ENCODE peak calls at places on chromosomes 12 and 14, in eight cellular contexts. M, S, N, G, E, W, F and Q are unnamed samples.

GRCh38 chr12:40971911-40972310 is 216.2 kb upstream of the PDZRN4 start:
- DNase-seq in M (no peak), S (no peak), N (no peak), G (no peak), E (no peak), W (no peak), F (no peak), Q (no peak)

GRCh38 chr14:50320279-50320678 is 8.2 kb downstream of the DMAC2L start:
- DNase-seq in M (no peak), S (no peak), N (no peak), G (no peak), E (peak), W (no peak), F (no peak), Q (peak)

GRCh38 chr14:22981090-22982012 is 1.0 kb downstream of the AJUBA start:
- DNase-seq in M (peak), S (peak), N (peak), G (peak), E (peak), W (peak), F (no peak), Q (peak)

GRCh38 chr12:78636253-78636855 is 228.2 kb upstream of the SYT1 start:
- DNase-seq in M (no peak), S (no peak), N (no peak), G (no peak), E (no peak), W (no peak), F (no peak), Q (no peak)

GRCh38 chr14:103070263-103070885 is 13.0 kb upstream of the CDC42BPB start:
- DNase-seq in M (no peak), S (no peak), N (no peak), G (no peak), E (no peak), W (no peak), F (no peak), Q (no peak)

GRCh38 chr12:104282109-104282508 is 21.4 kb upstream of the EID3 start:
- DNase-seq in M (no peak), S (no peak), N (no peak), G (no peak), E (no peak), W (no peak), F (no peak), Q (no peak)

GRCh38 chr12:82688035-82688501 is 1.4 kb downstream of the TMTC2 start:
- DNase-seq in M (peak), S (no peak), N (no peak), G (no peak), E (no peak), W (no peak), F (no peak), Q (no peak)

GRCh38 chr12:131990066-131990979 is 40.6 kb downstream of the EP400 start:
- DNase-seq in M (no peak), S (peak), N (no peak), G (no peak), E (no peak), W (no peak), F (no peak), Q (no peak)

GRCh38 chr12:82507656-82508055 is 149.3 kb downstream of the METTL25 start:
- DNase-seq in M (no peak), S (no peak), N (no peak), G (no peak), E (no peak), W (no peak), F (no peak), Q (no peak)

GRCh38 chr12:113242018-113242418 is 20.8 kb downstream of the TPCN1 start:
- DNase-seq in M (no peak), S (no peak), N (no peak), G (no peak), E (no peak), W (peak), F (no peak), Q (no peak)

GRCh38 chr14:102499401-102500189 is 10.0 kb downstream of the ANKRD9 start:
- DNase-seq in M (no peak), S (peak), N (no peak), G (no peak), E (no peak), W (no peak), F (no peak), Q (no peak)

GRCh38 chr12:109739747-109740693 is 26.4 kb downstream of the FAM222A start:
- DNase-seq in M (no peak), S (peak), N (peak), G (peak), E (no peak), W (no peak), F (peak), Q (peak)

GRCh38 chr12:129016159-129016558 is 162.9 kb downstream of the GLT1D1 start:
- DNase-seq in M (no peak), S (no peak), N (no peak), G (no peak), E (no peak), W (no peak), F (no peak), Q (no peak)

GRCh38 chr14:25121342-25122129 is 71.6 kb upstream of the STXBP6 start:
- DNase-seq in M (no peak), S (no peak), N (no peak), G (no peak), E (no peak), W (no peak), F (no peak), Q (peak)

GRCh38 chr14:21917699-21918436 is 244.2 kb upstream of the OR4E1 start:
- DNase-seq in M (peak), S (no peak), N (peak), G (no peak), E (peak), W (peak), F (peak), Q (peak)

GRCh38 chr12:70994217-70994788 is 73.8 kb upstream of the PTPRR start:
- DNase-seq in M (no peak), S (no peak), N (no peak), G (no peak), E (no peak), W (no peak), F (no peak), Q (no peak)

GRCh38 chr14:105461903-105462302 is 12.7 kb upstream of the CRIP2 start:
- DNase-seq in M (no peak), S (no peak), N (no peak), G (no peak), E (no peak), W (no peak), F (no peak), Q (no peak)

GRCh38 chr12:121573949-121574520 is 6.8 kb downstream of the KDM2B start:
- DNase-seq in M (no peak), S (no peak), N (no peak), G (no peak), E (no peak), W (no peak), F (no peak), Q (no peak)

GRCh38 chr14:105484069-105484996 is 2.4 kb upstream of the CRIP1 start:
- DNase-seq in M (peak), S (no peak), N (no peak), G (no peak), E (no peak), W (no peak), F (no peak), Q (no peak)

GRCh38 chr14:32565256-32565655 is 236.2 kb downstream of the AKAP6 start:
- DNase-seq in M (no peak), S (no peak), N (no peak), G (no peak), E (no peak), W (no peak), F (no peak), Q (no peak)

GRCh38 chr14:21860172-21860571 is 186.6 kb upstream of the OR4E1 start:
- DNase-seq in M (peak), S (peak), N (peak), G (no peak), E (peak), W (peak), F (peak), Q (peak)

GRCh38 chr12:108884116-108885012 is 4.5 kb downstream of the DAO start:
- DNase-seq in M (peak), S (peak), N (peak), G (no peak), E (peak), W (peak), F (peak), Q (peak)

GRCh38 chr14:106831322-106831720 is 1304.9 kb downstream of the TMEM121 start:
- DNase-seq in M (peak), S (no peak), N (peak), G (no peak), E (peak), W (peak), F (peak), Q (peak)

GRCh38 chr12:67415473-67415872 is 146.3 kb downstream of the CAND1 start:
- DNase-seq in M (no peak), S (peak), N (no peak), G (no peak), E (no peak), W (peak), F (no peak), Q (peak)

GRCh38 chr14:60215127-60215444 is 33.9 kb upstream of the PPM1A start:
- DNase-seq in M (no peak), S (no peak), N (no peak), G (no peak), E (no peak), W (no peak), F (no peak), Q (no peak)

GRCh38 chr12:113127791-113128199 is 7.8 kb downstream of the RASAL1 start:
- DNase-seq in M (no peak), S (no peak), N (no peak), G (no peak), E (no peak), W (no peak), F (no peak), Q (no peak)

GRCh38 chr12:7797698-7798398 is 8.6 kb downstream of the NANOG start:
- DNase-seq in M (no peak), S (no peak), N (no peak), G (no peak), E (no peak), W (peak), F (no peak), Q (no peak)

GRCh38 chr14:53710615-53711014 is 246.0 kb downstream of the BMP4 start:
- DNase-seq in M (no peak), S (no peak), N (no peak), G (no peak), E (no peak), W (no peak), F (no peak), Q (no peak)

GRCh38 chr12:6182279-6182898 is 17.8 kb upstream of the CD9 start:
- DNase-seq in M (no peak), S (peak), N (no peak), G (no peak), E (no peak), W (no peak), F (no peak), Q (no peak)

GRCh38 chr12:69879007-69879960 is 54.3 kb downstream of the MYRFL start:
- DNase-seq in M (peak), S (peak), N (peak), G (peak), E (peak), W (peak), F (peak), Q (peak)

GRCh38 chr14:59425322-59425945 is 39.7 kb downstream of the GPR135 start:
- DNase-seq in M (no peak), S (peak), N (no peak), G (no peak), E (no peak), W (no peak), F (no peak), Q (no peak)

GRCh38 chr12:132052191-132052932 is 91.8 kb downstream of the DDX51 start:
- DNase-seq in M (no peak), S (no peak), N (no peak), G (no peak), E (no peak), W (no peak), F (no peak), Q (no peak)

GRCh38 chr12:104083769-104084475 is 19.6 kb downstream of the HCFC2 start:
- DNase-seq in M (no peak), S (no peak), N (no peak), G (no peak), E (peak), W (no peak), F (no peak), Q (no peak)

GRCh38 chr14:49206832-49207231 is 379.3 kb downstream of the RPS29 start:
- DNase-seq in M (no peak), S (no peak), N (no peak), G (no peak), E (no peak), W (no peak), F (no peak), Q (no peak)

GRCh38 chr12:15453613-15454012 is 131.3 kb downstream of the PTPRO start:
- DNase-seq in M (no peak), S (no peak), N (no peak), G (no peak), E (no peak), W (no peak), F (no peak), Q (no peak)